ENCODE peak calls at places on chromosomes 1 and 21, in eight cellular contexts. One of them, this sample, is unnamed.

GRCh38 chr1:174747613-174748012 is 252.1 kb upstream of the CACYBP start:
- DNase-seq in OCI-LY7: no peak
- DNase-seq in T-helper 17 cell: no peak
- DNase-seq in GM04504: no peak
- DNase-seq in T follicular helper cell: no peak
- DNase-seq in progenitor cell of endocrine pancreas: no peak
- DNase-seq in dorsolateral prefrontal cortex: no peak
- DNase-seq in ureter: no peak
- DNase-seq in this sample: no peak

GRCh38 chr1:187715483-187715882 is 886.7 kb downstream of the PLA2G4A start:
- DNase-seq in OCI-LY7: no peak
- DNase-seq in T-helper 17 cell: no peak
- DNase-seq in GM04504: no peak
- DNase-seq in T follicular helper cell: no peak
- DNase-seq in progenitor cell of endocrine pancreas: no peak
- DNase-seq in dorsolateral prefrontal cortex: no peak
- DNase-seq in ureter: no peak
- DNase-seq in this sample: no peak

GRCh38 chr1:86503477-86504129 is 34.9 kb downstream of the CLCA1 start:
- DNase-seq in OCI-LY7: no peak
- DNase-seq in T-helper 17 cell: no peak
- DNase-seq in GM04504: no peak
- DNase-seq in T follicular helper cell: no peak
- DNase-seq in progenitor cell of endocrine pancreas: no peak
- DNase-seq in dorsolateral prefrontal cortex: no peak
- DNase-seq in ureter: peak; percentile 55
- DNase-seq in this sample: no peak

GRCh38 chr1:167661527-167662436 is 31.8 kb downstream of the RCSD1 start:
- DNase-seq in OCI-LY7: no peak
- DNase-seq in T-helper 17 cell: no peak
- DNase-seq in GM04504: peak; percentile 85
- DNase-seq in T follicular helper cell: no peak
- DNase-seq in progenitor cell of endocrine pancreas: no peak
- DNase-seq in dorsolateral prefrontal cortex: no peak
- DNase-seq in ureter: no peak
- DNase-seq in this sample: no peak

GRCh38 chr1:41021526-41022308 is at the start of gene SLFNL1:
- DNase-seq in OCI-LY7: no peak
- DNase-seq in T-helper 17 cell: no peak
- DNase-seq in GM04504: no peak
- DNase-seq in T follicular helper cell: no peak
- DNase-seq in progenitor cell of endocrine pancreas: no peak
- DNase-seq in dorsolateral prefrontal cortex: no peak
- DNase-seq in ureter: no peak
- DNase-seq in this sample: no peak

GRCh38 chr1:151011154-151011850 is 3.1 kb downstream of the PRUNE1 start:
- DNase-seq in OCI-LY7: no peak
- DNase-seq in T-helper 17 cell: no peak
- DNase-seq in GM04504: no peak
- DNase-seq in T follicular helper cell: no peak
- DNase-seq in progenitor cell of endocrine pancreas: no peak
- DNase-seq in dorsolateral prefrontal cortex: no peak
- DNase-seq in ureter: no peak
- DNase-seq in this sample: no peak

GRCh38 chr1:94096797-94097549 is 24.0 kb downstream of the ABCA4 start:
- DNase-seq in OCI-LY7: no peak
- DNase-seq in T-helper 17 cell: no peak
- DNase-seq in GM04504: no peak
- DNase-seq in T follicular helper cell: no peak
- DNase-seq in progenitor cell of endocrine pancreas: no peak
- DNase-seq in dorsolateral prefrontal cortex: no peak
- DNase-seq in ureter: no peak
- DNase-seq in this sample: no peak

GRCh38 chr1:40848530-40849189 is 13.5 kb downstream of the CITED4 start:
- DNase-seq in OCI-LY7: peak; percentile 45
- DNase-seq in T-helper 17 cell: no peak
- DNase-seq in GM04504: peak; percentile 49
- DNase-seq in T follicular helper cell: no peak
- DNase-seq in progenitor cell of endocrine pancreas: peak; percentile 56
- DNase-seq in dorsolateral prefrontal cortex: peak; percentile 72
- DNase-seq in ureter: peak; percentile 72
- DNase-seq in this sample: no peak

GRCh38 chr1:109796484-109797305 is 33.0 kb upstream of the EPS8L3 start:
- DNase-seq in OCI-LY7: no peak
- DNase-seq in T-helper 17 cell: no peak
- DNase-seq in GM04504: no peak
- DNase-seq in T follicular helper cell: no peak
- DNase-seq in progenitor cell of endocrine pancreas: no peak
- DNase-seq in dorsolateral prefrontal cortex: no peak
- DNase-seq in ureter: peak; percentile 43
- DNase-seq in this sample: no peak

GRCh38 chr21:31780944-31781343 is 49.0 kb upstream of the SCAF4 start:
- DNase-seq in OCI-LY7: peak; percentile 67
- DNase-seq in T-helper 17 cell: no peak
- DNase-seq in GM04504: no peak
- DNase-seq in T follicular helper cell: no peak
- DNase-seq in progenitor cell of endocrine pancreas: no peak
- DNase-seq in dorsolateral prefrontal cortex: no peak
- DNase-seq in ureter: no peak
- DNase-seq in this sample: no peak

GRCh38 chr1:41426201-41426890 is 58.1 kb downstream of the EDN2 start:
- DNase-seq in OCI-LY7: no peak
- DNase-seq in T-helper 17 cell: no peak
- DNase-seq in GM04504: no peak
- DNase-seq in T follicular helper cell: no peak
- DNase-seq in progenitor cell of endocrine pancreas: no peak
- DNase-seq in dorsolateral prefrontal cortex: no peak
- DNase-seq in ureter: no peak
- DNase-seq in this sample: no peak

GRCh38 chr1:38064232-38064903 is 17.8 kb upstream of the POU3F1 start:
- DNase-seq in OCI-LY7: no peak
- DNase-seq in T-helper 17 cell: no peak
- DNase-seq in GM04504: no peak
- DNase-seq in T follicular helper cell: no peak
- DNase-seq in progenitor cell of endocrine pancreas: no peak
- DNase-seq in dorsolateral prefrontal cortex: peak; percentile 57
- DNase-seq in ureter: no peak
- DNase-seq in this sample: no peak

GRCh38 chr1:77039739-77040138 is 172.5 kb downstream of the ST6GALNAC5 start:
- DNase-seq in OCI-LY7: no peak
- DNase-seq in T-helper 17 cell: no peak
- DNase-seq in GM04504: peak; percentile 93
- DNase-seq in T follicular helper cell: no peak
- DNase-seq in progenitor cell of endocrine pancreas: no peak
- DNase-seq in dorsolateral prefrontal cortex: peak; percentile 46
- DNase-seq in ureter: no peak
- DNase-seq in this sample: no peak

GRCh38 chr1:199122532-199123311 is 483.9 kb downstream of the PTPRC start:
- DNase-seq in OCI-LY7: no peak
- DNase-seq in T-helper 17 cell: no peak
- DNase-seq in GM04504: peak; percentile 5
- DNase-seq in T follicular helper cell: no peak
- DNase-seq in progenitor cell of endocrine pancreas: no peak
- DNase-seq in dorsolateral prefrontal cortex: no peak
- DNase-seq in ureter: no peak
- DNase-seq in this sample: no peak

GRCh38 chr1:110529011-110529410 is 10.0 kb upstream of the KCNA10 start:
- DNase-seq in OCI-LY7: no peak
- DNase-seq in T-helper 17 cell: no peak
- DNase-seq in GM04504: no peak
- DNase-seq in T follicular helper cell: no peak
- DNase-seq in progenitor cell of endocrine pancreas: no peak
- DNase-seq in dorsolateral prefrontal cortex: no peak
- DNase-seq in ureter: no peak
- DNase-seq in this sample: no peak

GRCh38 chr1:203173566-203173965 is 2.1 kb downstream of the MYBPH start:
- DNase-seq in OCI-LY7: peak; percentile 19
- DNase-seq in T-helper 17 cell: no peak
- DNase-seq in GM04504: no peak
- DNase-seq in T follicular helper cell: no peak
- DNase-seq in progenitor cell of endocrine pancreas: no peak
- DNase-seq in dorsolateral prefrontal cortex: peak; percentile 6
- DNase-seq in ureter: no peak
- DNase-seq in this sample: no peak

GRCh38 chr1:171794085-171794484 is 12.6 kb downstream of the METTL13 start:
- DNase-seq in OCI-LY7: no peak
- DNase-seq in T-helper 17 cell: no peak
- DNase-seq in GM04504: no peak
- DNase-seq in T follicular helper cell: no peak
- DNase-seq in progenitor cell of endocrine pancreas: no peak
- DNase-seq in dorsolateral prefrontal cortex: no peak
- DNase-seq in ureter: no peak
- DNase-seq in this sample: no peak

GRCh38 chr21:45550552-45551210 is 8.4 kb upstream of the SLC19A1 start:
- DNase-seq in OCI-LY7: peak; percentile 40
- DNase-seq in T-helper 17 cell: no peak
- DNase-seq in GM04504: no peak
- DNase-seq in T follicular helper cell: no peak
- DNase-seq in progenitor cell of endocrine pancreas: no peak
- DNase-seq in dorsolateral prefrontal cortex: no peak
- DNase-seq in ureter: peak; percentile 43
- DNase-seq in this sample: no peak

GRCh38 chr1:19032701-19033515 is 76.4 kb upstream of the IFFO2 start:
- DNase-seq in OCI-LY7: no peak
- DNase-seq in T-helper 17 cell: no peak
- DNase-seq in GM04504: no peak
- DNase-seq in T follicular helper cell: no peak
- DNase-seq in progenitor cell of endocrine pancreas: no peak
- DNase-seq in dorsolateral prefrontal cortex: peak; percentile 11
- DNase-seq in ureter: no peak
- DNase-seq in this sample: no peak

GRCh38 chr1:5164155-5164554 is 509.7 kb downstream of the AJAP1 start:
- DNase-seq in OCI-LY7: no peak
- DNase-seq in T-helper 17 cell: no peak
- DNase-seq in GM04504: no peak
- DNase-seq in T follicular helper cell: no peak
- DNase-seq in progenitor cell of endocrine pancreas: no peak
- DNase-seq in dorsolateral prefrontal cortex: no peak
- DNase-seq in ureter: no peak
- DNase-seq in this sample: no peak

GRCh38 chr1:53727461-53727860 is 11.5 kb downstream of the GLIS1 start:
- DNase-seq in OCI-LY7: no peak
- DNase-seq in T-helper 17 cell: no peak
- DNase-seq in GM04504: no peak
- DNase-seq in T follicular helper cell: no peak
- DNase-seq in progenitor cell of endocrine pancreas: no peak
- DNase-seq in dorsolateral prefrontal cortex: no peak
- DNase-seq in ureter: no peak
- DNase-seq in this sample: no peak

GRCh38 chr1:3931310-3931700 is 31.2 kb upstream of the C1orf174 start:
- DNase-seq in OCI-LY7: no peak
- DNase-seq in T-helper 17 cell: no peak
- DNase-seq in GM04504: no peak
- DNase-seq in T follicular helper cell: no peak
- DNase-seq in progenitor cell of endocrine pancreas: no peak
- DNase-seq in dorsolateral prefrontal cortex: no peak
- DNase-seq in ureter: no peak
- DNase-seq in this sample: no peak

GRCh38 chr1:42335809-42336518 is 929 bp upstream of the FOXJ3 start:
- DNase-seq in OCI-LY7: no peak
- DNase-seq in T-helper 17 cell: no peak
- DNase-seq in GM04504: peak; percentile 21
- DNase-seq in T follicular helper cell: no peak
- DNase-seq in progenitor cell of endocrine pancreas: no peak
- DNase-seq in dorsolateral prefrontal cortex: no peak
- DNase-seq in ureter: no peak
- DNase-seq in this sample: no peak

GRCh38 chr1:44154665-44155064 is 13.2 kb upstream of the KLF18 start:
- DNase-seq in OCI-LY7: no peak
- DNase-seq in T-helper 17 cell: no peak
- DNase-seq in GM04504: no peak
- DNase-seq in T follicular helper cell: no peak
- DNase-seq in progenitor cell of endocrine pancreas: no peak
- DNase-seq in dorsolateral prefrontal cortex: no peak
- DNase-seq in ureter: no peak
- DNase-seq in this sample: no peak

GRCh38 chr1:178486100-178487069 is 10.4 kb downstream of the CLEC20A start:
- DNase-seq in OCI-LY7: no peak
- DNase-seq in T-helper 17 cell: no peak
- DNase-seq in GM04504: no peak
- DNase-seq in T follicular helper cell: no peak
- DNase-seq in progenitor cell of endocrine pancreas: no peak
- DNase-seq in dorsolateral prefrontal cortex: no peak
- DNase-seq in ureter: no peak
- DNase-seq in this sample: no peak

GRCh38 chr21:36567216-36567917 is 87.4 kb upstream of the CLDN14 start:
- DNase-seq in OCI-LY7: no peak
- DNase-seq in T-helper 17 cell: no peak
- DNase-seq in GM04504: no peak
- DNase-seq in T follicular helper cell: no peak
- DNase-seq in progenitor cell of endocrine pancreas: no peak
- DNase-seq in dorsolateral prefrontal cortex: no peak
- DNase-seq in ureter: no peak
- DNase-seq in this sample: no peak

GRCh38 chr1:180098242-180098995 is 56.2 kb upstream of the QSOX1 start:
- DNase-seq in OCI-LY7: no peak
- DNase-seq in T-helper 17 cell: no peak
- DNase-seq in GM04504: peak; percentile 70
- DNase-seq in T follicular helper cell: no peak
- DNase-seq in progenitor cell of endocrine pancreas: no peak
- DNase-seq in dorsolateral prefrontal cortex: no peak
- DNase-seq in ureter: no peak
- DNase-seq in this sample: no peak

GRCh38 chr1:7623886-7624285 is 147.2 kb upstream of the VAMP3 start:
- DNase-seq in OCI-LY7: no peak
- DNase-seq in T-helper 17 cell: no peak
- DNase-seq in GM04504: no peak
- DNase-seq in T follicular helper cell: no peak
- DNase-seq in progenitor cell of endocrine pancreas: no peak
- DNase-seq in dorsolateral prefrontal cortex: peak; percentile 63
- DNase-seq in ureter: no peak
- DNase-seq in this sample: no peak

GRCh38 chr1:110318046-110318445 is 21.1 kb upstream of the RBM15 start:
- DNase-seq in OCI-LY7: no peak
- DNase-seq in T-helper 17 cell: no peak
- DNase-seq in GM04504: no peak
- DNase-seq in T follicular helper cell: no peak
- DNase-seq in progenitor cell of endocrine pancreas: no peak
- DNase-seq in dorsolateral prefrontal cortex: no peak
- DNase-seq in ureter: no peak
- DNase-seq in this sample: no peak

GRCh38 chr21:31885146-31885545 is 12.3 kb downstream of the HUNK start:
- DNase-seq in OCI-LY7: no peak
- DNase-seq in T-helper 17 cell: no peak
- DNase-seq in GM04504: no peak
- DNase-seq in T follicular helper cell: no peak
- DNase-seq in progenitor cell of endocrine pancreas: no peak
- DNase-seq in dorsolateral prefrontal cortex: no peak
- DNase-seq in ureter: no peak
- DNase-seq in this sample: no peak

GRCh38 chr21:39869141-39869818 is 2.0 kb downstream of the PCP4 start:
- DNase-seq in OCI-LY7: no peak
- DNase-seq in T-helper 17 cell: no peak
- DNase-seq in GM04504: no peak
- DNase-seq in T follicular helper cell: no peak
- DNase-seq in progenitor cell of endocrine pancreas: no peak
- DNase-seq in dorsolateral prefrontal cortex: no peak
- DNase-seq in ureter: peak; percentile 67
- DNase-seq in this sample: no peak